ENCODE peak calls at places on chromosomes 6 and 20, in five cellular contexts. N is hepatic stellate cell; F is mesothelial cell of epicardium; W is DND-41; C is stimulated activated CD4-positive, alpha-beta T cell treated with anti-CD3 and anti-CD28 coated beads, Interleukin-4, amount 100 ng/mL, for 1 hour. Y is an unnamed sample.
A peak's percentile ranks its signal among the peaks of the same experiment; 100 is the strongest.

GRCh38 chr6:89221971-89222887 is 5.1 kb upstream of the GABRR1 start:
- DNase-seq in F (no peak), N (no peak), C (no peak), W (no peak), Y (no peak)

GRCh38 chr6:56746767-56747504 is 104.2 kb upstream of the DST start:
- DNase-seq in W (no peak), F (no peak), N (no peak), C (no peak), Y (no peak)

GRCh38 chr6:12280458-12280857 is 9.7 kb upstream of the EDN1 start:
- DNase-seq in W (no peak), N (no peak), C (no peak), F (no peak), Y (no peak)

GRCh38 chr20:22369100-22369499 is 215.3 kb downstream of the FOXA2 start:
- DNase-seq in W (no peak), C (no peak), F (no peak), N (no peak), Y (no peak)

GRCh38 chr6:108621117-108621516 is 60.4 kb downstream of the FOXO3 start:
- DNase-seq in W (no peak), N (peak; percentile 28), C (peak; percentile 4), F (no peak), Y (no peak)

GRCh38 chr20:17806739-17807441 is 107.1 kb downstream of the BANF2 start:
- DNase-seq in F (peak; percentile 30), W (no peak), N (peak; percentile 74), C (no peak), Y (no peak)

GRCh38 chr20:10137533-10137932 is 81.1 kb upstream of the SNAP25 start:
- DNase-seq in W (no peak), C (no peak), N (no peak), F (no peak), Y (no peak)

GRCh38 chr6:33716890-33717632 is 5.6 kb upstream of the UQCC2 start:
- DNase-seq in W (no peak), F (no peak), C (no peak), N (no peak), Y (no peak)

GRCh38 chr20:18430172-18430826 is 36.5 kb downstream of the DZANK1 start:
- DNase-seq in C (no peak), F (no peak), N (no peak), W (no peak), Y (no peak)

GRCh38 chr6:154937306-154938244 is 57.5 kb upstream of the TIAM2 start:
- DNase-seq in F (no peak), N (no peak), C (no peak), W (no peak), Y (no peak)

GRCh38 chr6:108589244-108589730 is 28.6 kb downstream of the FOXO3 start:
- DNase-seq in C (no peak), N (no peak), W (no peak), F (no peak), Y (no peak)

GRCh38 chr20:9789136-9789535 is 49.7 kb downstream of the PAK5 start:
- DNase-seq in C (no peak), N (no peak), W (no peak), F (no peak), Y (no peak)

GRCh38 chr20:15823718-15824117 is 749.5 kb downstream of the KIF16B start:
- DNase-seq in W (no peak), F (no peak), C (no peak), N (no peak), Y (no peak)

GRCh38 chr20:63056236-63057132 is 49.7 kb upstream of the BHLHE23 start:
- DNase-seq in C (peak; percentile 53), N (peak; percentile 54), F (peak; percentile 13), W (peak; percentile 38), Y (peak; percentile 65)

Y was measured in stimulated activated naive CD8-positive, alpha-beta T cell treated with anti-CD3 and anti-CD28 coated beads, Interleukin-15, amount 100 ng/mL, for 72 hours.